ENCODE peak calls at places on chromosome 17, in seven cellular contexts. H, O, I, P, F, X and R are unnamed samples.

GRCh38 chr17:4852504-4853075 is 19.4 kb downstream of the MINK1 start:
- DNase-seq in H (no peak), O (peak; percentile 29), I (no peak), P (no peak), F (peak; percentile 37), X (no peak), R (peak; percentile 14)

GRCh38 chr17:7982171-7982570 is 20.2 kb upstream of the GUCY2D start:
- DNase-seq in H (no peak), O (no peak), I (no peak), P (no peak), F (no peak), X (no peak), R (no peak)

GRCh38 chr17:17702370-17702769 is 21.1 kb downstream of the RAI1 start:
- DNase-seq in H (no peak), O (no peak), I (no peak), P (no peak), F (no peak), X (no peak), R (no peak)

GRCh38 chr17:75652934-75653549 is 13.9 kb downstream of the RECQL5 start:
- DNase-seq in H (peak; percentile 28), O (peak; percentile 4), I (no peak), P (no peak), F (no peak), X (no peak), R (peak; percentile 71)

GRCh38 chr17:9987779-9988585 is 82.9 kb upstream of the RCVRN start:
- DNase-seq in H (peak; percentile 3), O (no peak), I (peak; percentile 11), P (no peak), F (peak; percentile 37), X (no peak), R (peak; percentile 39)

GRCh38 chr17:57832711-57833596 is 16.9 kb downstream of the MRPS23 start:
- DNase-seq in H (peak; percentile 73), O (peak; percentile 52), I (peak; percentile 61), P (peak; percentile 49), F (peak; percentile 64), X (no peak), R (peak; percentile 68)

GRCh38 chr17:47225436-47225858 is 16.3 kb downstream of the MYL4 start:
- DNase-seq in H (no peak), O (peak; percentile 72), I (no peak), P (peak; percentile 87), F (peak; percentile 60), X (peak; percentile 69), R (no peak)

GRCh38 chr17:81020767-81021497 is 14.0 kb upstream of the BAIAP2 start:
- DNase-seq in H (no peak), O (no peak), I (no peak), P (no peak), F (peak; percentile 83), X (no peak), R (no peak)

GRCh38 chr17:40304464-40304863 is 4.5 kb upstream of the RARA start:
- DNase-seq in H (no peak), O (peak; percentile 90), I (no peak), P (no peak), F (no peak), X (peak; percentile 95), R (no peak)

GRCh38 chr17:73589096-73589980 is 54.9 kb downstream of the SDK2 start:
- DNase-seq in H (no peak), O (no peak), I (no peak), P (no peak), F (no peak), X (no peak), R (no peak)

GRCh38 chr17:31171711-31172110 is 76.9 kb downstream of the NF1 start:
- DNase-seq in H (no peak), O (no peak), I (no peak), P (no peak), F (no peak), X (no peak), R (no peak)

GRCh38 chr17:8225813-8226535 is 15.6 kb upstream of the AURKB start:
- DNase-seq in H (peak; percentile 81), O (no peak), I (peak; percentile 56), P (no peak), F (peak; percentile 84), X (no peak), R (no peak)

GRCh38 chr17:79870540-79870939 is 31.3 kb upstream of the CBX4 start:
- DNase-seq in H (no peak), O (no peak), I (no peak), P (no peak), F (no peak), X (no peak), R (no peak)

GRCh38 chr17:66963521-66964082 is 905 bp upstream of the CACNG4 start:
- DNase-seq in H (no peak), O (no peak), I (no peak), P (no peak), F (no peak), X (no peak), R (no peak)

GRCh38 chr17:58311429-58311894 is 17.1 kb downstream of the TSPOAP1 start:
- DNase-seq in H (no peak), O (no peak), I (no peak), P (no peak), F (no peak), X (no peak), R (no peak)

GRCh38 chr17:81480140-81480917 is 32.3 kb downstream of the ACTG1 start:
- DNase-seq in H (no peak), O (peak; percentile 64), I (no peak), P (no peak), F (no peak), X (peak; percentile 46), R (no peak)

GRCh38 chr17:40522961-40523310 is 21.5 kb upstream of the TNS4 start:
- DNase-seq in H (no peak), O (no peak), I (no peak), P (no peak), F (no peak), X (no peak), R (no peak)

GRCh38 chr17:64130559-64131001 is 636 bp upstream of the ERN1 start:
- DNase-seq in H (no peak), O (peak; percentile 51), I (no peak), P (peak; percentile 13), F (peak; percentile 53), X (no peak), R (no peak)

GRCh38 chr17:22145605-22146178 is 453.4 kb downstream of the KCNJ18 start:
- DNase-seq in H (no peak), O (no peak), I (no peak), P (no peak), F (no peak), X (no peak), R (no peak)

GRCh38 chr17:29114141-29114540 is 66.1 kb downstream of the MYO18A start:
- DNase-seq in H (no peak), O (no peak), I (no peak), P (no peak), F (no peak), X (no peak), R (no peak)

GRCh38 chr17:28792877-28793666 is 49.3 kb downstream of the TRAF4 start:
- DNase-seq in H (no peak), O (no peak), I (no peak), P (no peak), F (no peak), X (no peak), R (no peak)

GRCh38 chr17:80596760-80597608 is 52.3 kb downstream of the RPTOR start:
- DNase-seq in H (no peak), O (no peak), I (no peak), P (no peak), F (no peak), X (no peak), R (no peak)

GRCh38 chr17:79874329-79874981 is 35.2 kb upstream of the CBX4 start:
- DNase-seq in H (peak; percentile 21), O (no peak), I (no peak), P (no peak), F (peak; percentile 46), X (no peak), R (peak; percentile 47)

GRCh38 chr17:21379080-21379711 is 3.0 kb downstream of the KCNJ12 start:
- DNase-seq in H (no peak), O (no peak), I (no peak), P (no peak), F (peak; percentile 84), X (no peak), R (no peak)

GRCh38 chr17:48871551-48872351 is 20.8 kb upstream of the ATP5MC1 start:
- DNase-seq in H (no peak), O (no peak), I (no peak), P (no peak), F (peak; percentile 91), X (no peak), R (no peak)

GRCh38 chr17:77451894-77452852 is 311.4 kb downstream of the SEC14L1 start:
- DNase-seq in H (no peak), O (no peak), I (peak; percentile 81), P (no peak), F (peak; percentile 83), X (peak; percentile 48), R (peak; percentile 80)

GRCh38 chr17:80678621-80679020 is 134.0 kb downstream of the RPTOR start:
- DNase-seq in H (no peak), O (peak; percentile 54), I (peak; percentile 23), P (no peak), F (no peak), X (peak; percentile 69), R (no peak)

GRCh38 chr17:35052780-35053179 is 10.7 kb downstream of the RFFL start:
- DNase-seq in H (no peak), O (no peak), I (no peak), P (no peak), F (no peak), X (no peak), R (no peak)

GRCh38 chr17:15123593-15124590 is 141.2 kb downstream of the PMP22 start:
- DNase-seq in H (no peak), O (peak; percentile 73), I (no peak), P (no peak), F (no peak), X (peak; percentile 71), R (no peak)

GRCh38 chr17:8632087-8632486 is 1.6 kb upstream of the MYH10 start:
- DNase-seq in H (no peak), O (no peak), I (no peak), P (no peak), F (no peak), X (no peak), R (no peak)

GRCh38 chr17:74206332-74206818 is 2.9 kb downstream of the RPL38 start:
- DNase-seq in H (no peak), O (no peak), I (no peak), P (no peak), F (no peak), X (no peak), R (no peak)

GRCh38 chr17:81810892-81811704 is 7.1 kb downstream of the GCGR start:
- DNase-seq in H (no peak), O (no peak), I (no peak), P (no peak), F (no peak), X (no peak), R (no peak)

GRCh38 chr17:13561606-13562270 is 40.0 kb downstream of the HS3ST3A1 start:
- DNase-seq in H (no peak), O (no peak), I (no peak), P (no peak), F (peak; percentile 18), X (peak; percentile 81), R (no peak)

GRCh38 chr17:59165933-59166342 is 10.4 kb downstream of the PRR11 start:
- DNase-seq in H (peak; percentile 99), O (peak; percentile 36), I (peak; percentile 29), P (no peak), F (no peak), X (no peak), R (peak; percentile 49)

GRCh38 chr17:77098884-77099545 is 41.8 kb upstream of the SEC14L1 start:
- DNase-seq in H (no peak), O (no peak), I (peak; percentile 70), P (no peak), F (peak; percentile 47), X (peak; percentile 52), R (no peak)